ENCODE peak calls at places on chromosomes 12 and 14, in seven cellular contexts. H is cerebellar cortex; W is ACHN; F is activated gamma-delta T cell treated with anti-CD3 and anti-CD28 coated beads, Interleukin-2, amount 50 U/mL, for 16 hours; Y is iris pigment epithelial cell; N is stimulated activated CD4-positive, alpha-beta T cell treated with anti-CD3 and anti-CD28 coated beads, Interleukin-2, amount 100 ng/mL, for 48 hours; A is left ventricle myocardium inferior. E is an unnamed sample.

GRCh38 chr12:97556201-97556824 is 93.7 kb downstream of the RMST start:
- DNase-seq in A (peak; percentile 12), Y (peak; percentile 54), F (no peak), H (no peak), W (peak; percentile 95), N (no peak), E (no peak)

GRCh38 chr12:4271433-4272013 is 2.0 kb upstream of the CCND2 start:
- DNase-seq in F (no peak), N (peak; percentile 63), Y (peak; percentile 23), H (peak; percentile 42), A (no peak), W (no peak), E (no peak)

GRCh38 chr12:96368233-96368632 is 32.0 kb downstream of the CDK17 start:
- DNase-seq in H (no peak), Y (no peak), F (no peak), A (peak; percentile 26), N (no peak), W (no peak), E (no peak)

GRCh38 chr14:55938249-55938791 is 179.9 kb upstream of the PELI2 start:
- DNase-seq in W (no peak), N (no peak), F (no peak), A (peak; percentile 55), Y (no peak), H (peak; percentile 66), E (peak; percentile 8)

GRCh38 chr14:64266206-64266605 is 28.0 kb downstream of the ESR2 start:
- DNase-seq in W (peak; percentile 43), Y (peak; percentile 73), N (no peak), F (no peak), H (no peak), A (no peak), E (peak; percentile 52)

GRCh38 chr14:65070710-65071033 is 31.6 kb downstream of the MAX start:
- DNase-seq in H (no peak), N (no peak), Y (peak; percentile 11), A (no peak), F (no peak), W (no peak), E (no peak)

GRCh38 chr12:53657041-53657440 is 18.8 kb downstream of the ATP5MC2 start:
- DNase-seq in W (no peak), Y (no peak), A (no peak), F (no peak), N (no peak), H (no peak), E (no peak)

GRCh38 chr12:107328442-107329133 is 235.2 kb upstream of the CRY1 start:
- DNase-seq in A (no peak), F (no peak), W (peak; percentile 75), Y (peak; percentile 79), H (no peak), N (no peak), E (peak; percentile 69)

GRCh38 chr14:80133457-80133856 is 77.8 kb downstream of the DIO2 start:
- DNase-seq in F (no peak), W (no peak), Y (no peak), N (no peak), A (no peak), H (no peak), E (no peak)

GRCh38 chr12:31588976-31589375 is 2.0 kb downstream of the DENND5B start:
- DNase-seq in F (no peak), W (peak; percentile 39), H (peak; percentile 23), A (no peak), N (no peak), Y (no peak), E (no peak)

GRCh38 chr14:60658909-60659585 is 9.8 kb upstream of the SIX1 start:
- DNase-seq in H (no peak), F (no peak), A (no peak), N (no peak), Y (no peak), W (no peak), E (no peak)

GRCh38 chr14:22039938-22040780 is 366.5 kb upstream of the OR4E1 start:
- DNase-seq in A (no peak), W (peak; percentile 15), Y (no peak), F (peak; percentile 24), N (no peak), H (no peak), E (no peak)

GRCh38 chr14:21852061-21852664 is 178.5 kb upstream of the OR4E1 start:
- DNase-seq in N (peak; percentile 71), F (peak; percentile 46), W (peak; percentile 36), H (peak; percentile 15), Y (peak; percentile 40), A (no peak), E (no peak)

GRCh38 chr12:112107306-112107705 is 1.3 kb downstream of the NAA25 start:
- DNase-seq in Y (no peak), A (no peak), F (no peak), H (no peak), N (no peak), W (no peak), E (no peak)

GRCh38 chr14:91947196-91948184 is at the start of gene FBLN5:
- DNase-seq in Y (peak; percentile 89), A (peak; percentile 74), H (peak; percentile 1), W (peak; percentile 35), N (peak; percentile 19), F (peak; percentile 11), E (peak; percentile 15)

GRCh38 chr12:124484526-124484953 is 82.9 kb downstream of the NCOR2 start:
- DNase-seq in H (no peak), F (no peak), A (peak; percentile 14), Y (no peak), W (no peak), N (no peak), E (no peak)

GRCh38 chr14:55077155-55077554 is 25.7 kb downstream of the MAPK1IP1L start:
- DNase-seq in H (no peak), N (no peak), A (no peak), F (no peak), W (no peak), Y (peak; percentile 59), E (no peak)

GRCh38 chr12:13209279-13210021 is 12.9 kb downstream of the EMP1 start:
- DNase-seq in H (no peak), A (no peak), Y (peak; percentile 56), W (no peak), N (no peak), F (no peak), E (no peak)

GRCh38 chr12:8680533-8680932 is 17.3 kb upstream of the RIMKLB start:
- DNase-seq in F (no peak), Y (no peak), N (no peak), W (no peak), H (no peak), A (no peak), E (no peak)

GRCh38 chr14:105859717-105860614 is 333.6 kb downstream of the TMEM121 start:
- DNase-seq in A (peak; percentile 11), W (no peak), Y (no peak), H (no peak), F (no peak), N (no peak), E (no peak)

GRCh38 chr14:56004807-56005579 is 113.2 kb upstream of the PELI2 start:
- DNase-seq in F (no peak), Y (peak; percentile 57), A (no peak), H (no peak), N (no peak), W (peak; percentile 48), E (no peak)

GRCh38 chr14:49962616-49963015 is 69.7 kb downstream of the ARF6 start:
- DNase-seq in N (peak; percentile 57), W (no peak), H (no peak), Y (no peak), F (no peak), A (no peak), E (peak; percentile 62)

GRCh38 chr14:90235179-90235976 is 21.0 kb upstream of the PSMC1 start:
- DNase-seq in N (peak; percentile 71), F (peak; percentile 30), W (peak; percentile 52), A (peak; percentile 51), H (peak; percentile 30), Y (peak; percentile 59), E (peak; percentile 30)

GRCh38 chr12:64412458-64412857 is 8.3 kb downstream of the XPOT start:
- DNase-seq in H (no peak), A (no peak), Y (no peak), F (no peak), N (no peak), W (no peak), E (no peak)

GRCh38 chr14:104350463-104351185 is 212.2 kb downstream of the KIF26A start:
- DNase-seq in A (no peak), W (no peak), H (peak; percentile 0), Y (peak; percentile 2), N (no peak), F (no peak), E (no peak)

GRCh38 chr12:66235626-66236281 is 46.7 kb downstream of the IRAK3 start:
- DNase-seq in A (no peak), W (peak; percentile 50), F (no peak), H (no peak), Y (peak; percentile 41), N (no peak), E (no peak)

GRCh38 chr14:102554835-102555819 is 37.3 kb upstream of the RCOR1 start:
- DNase-seq in F (peak; percentile 36), Y (peak; percentile 40), N (peak; percentile 35), H (no peak), A (peak; percentile 44), W (peak; percentile 50), E (no peak)

GRCh38 chr14:28101992-28102391 is 664.6 kb upstream of the FOXG1 start:
- DNase-seq in W (no peak), F (no peak), A (no peak), Y (no peak), H (no peak), N (no peak), E (no peak)

GRCh38 chr12:94545937-94546771 is 86.5 kb upstream of the CEP83 start:
- DNase-seq in A (no peak), H (peak; percentile 50), N (no peak), F (no peak), W (peak; percentile 87), Y (peak; percentile 84), E (peak; percentile 37)

GRCh38 chr14:100536141-100536540 is 51.1 kb downstream of the BEGAIN start:
- DNase-seq in W (no peak), F (no peak), Y (no peak), N (no peak), A (peak; percentile 1), H (no peak), E (no peak)

GRCh38 chr14:104882991-104883660 is 18.1 kb downstream of the CEP170B start:
- DNase-seq in A (peak; percentile 9), H (no peak), Y (no peak), W (no peak), N (no peak), F (no peak), E (no peak)

GRCh38 chr14:59771577-59771976 is 99.0 kb downstream of the RTN1 start:
- DNase-seq in W (no peak), N (no peak), Y (peak; percentile 73), A (no peak), F (no peak), H (no peak), E (peak; percentile 87)

GRCh38 chr12:52181757-52182156 is 10.1 kb downstream of the KRT80 start:
- DNase-seq in Y (peak; percentile 90), A (no peak), N (no peak), W (no peak), F (no peak), H (no peak), E (no peak)

GRCh38 chr14:64035143-64035542 is 182.3 kb downstream of the SYNE2 start:
- DNase-seq in H (no peak), A (no peak), N (no peak), Y (peak; percentile 54), F (no peak), W (no peak), E (no peak)

GRCh38 chr12:6821271-6821673 is 349 bp upstream of the GPR162 start:
- DNase-seq in N (no peak), A (peak; percentile 80), H (peak; percentile 96), W (peak; percentile 85), F (no peak), Y (peak; percentile 76), E (no peak)

E was measured in NCI-H226.